ENCODE peak calls at places on chromosomes 16 and 17, in seven cellular contexts. F, P, Y, N, L, K and C are unnamed samples.

GRCh38 chr16:86680661-86681439 is 102.5 kb downstream of the FOXL1 start:
- DNase-seq in L (no peak), Y (no peak), F (no peak), N (no peak), P (no peak), K (no peak), C (no peak)

GRCh38 chr17:78718575-78719209 is 63.4 kb downstream of the CYTH1 start:
- DNase-seq in F (no peak), P (no peak), K (no peak), Y (no peak), L (no peak), N (no peak), C (no peak)

GRCh38 chr16:906296-906695 is 64.5 kb downstream of the LMF1 start:
- DNase-seq in L (no peak), P (no peak), K (no peak), F (no peak), N (no peak), Y (no peak), C (no peak)

GRCh38 chr17:53571342-53571741 is 251.4 kb upstream of the KIF2B start:
- DNase-seq in Y (no peak), N (no peak), K (no peak), L (no peak), F (no peak), P (no peak), C (no peak)

GRCh38 chr17:78304549-78305037 is 55.3 kb downstream of the SOCS3 start:
- DNase-seq in N (no peak), F (no peak), K (no peak), L (no peak), P (no peak), Y (no peak), C (no peak)

GRCh38 chr16:63907251-63907650 is 1214.6 kb downstream of the CDH11 start:
- DNase-seq in P (no peak), K (no peak), N (no peak), L (no peak), F (no peak), Y (no peak), C (no peak)

GRCh38 chr17:37300683-37301082 is 75.1 kb upstream of the C17orf78 start:
- DNase-seq in P (no peak), F (no peak), L (no peak), N (no peak), Y (no peak), K (no peak), C (no peak)

GRCh38 chr17:72538921-72539352 is 418.1 kb downstream of the SOX9 start:
- DNase-seq in N (no peak), P (no peak), F (no peak), K (no peak), L (peak; percentile 21), Y (no peak), C (no peak)

GRCh38 chr16:15777533-15778203 is 79.2 kb downstream of the MYH11 start:
- DNase-seq in N (peak; percentile 16), K (peak; percentile 48), Y (peak; percentile 26), F (peak; percentile 23), P (peak; percentile 87), L (no peak), C (peak; percentile 49)

GRCh38 chr17:67528751-67529436 is 151.8 kb downstream of the PITPNC1 start:
- DNase-seq in L (peak; percentile 63), P (peak; percentile 84), Y (peak; percentile 24), F (no peak), N (peak; percentile 21), K (peak; percentile 68), C (peak; percentile 84)

GRCh38 chr17:19338031-19338990 is 24.2 kb downstream of the B9D1 start:
- DNase-seq in P (peak; percentile 52), Y (peak; percentile 12), L (no peak), K (no peak), F (peak; percentile 66), N (no peak), C (no peak)

GRCh38 chr16:749010-749409 is 8.2 kb upstream of the CIAO3 start:
- DNase-seq in N (no peak), L (no peak), P (no peak), K (no peak), Y (no peak), F (no peak), C (no peak)

GRCh38 chr17:75155191-75155601 is 884 bp upstream of the JPT1 start:
- DNase-seq in N (no peak), F (no peak), K (no peak), P (peak; percentile 61), Y (no peak), L (no peak), C (peak; percentile 23)